ENCODE peak calls at places on chromosomes 12 and 14, in six cellular contexts. U is LNCaP clone FGC; Z is GM03348; T is activated CD8-positive, alpha-beta T cell treated with anti-CD3 and anti-CD28 coated beads, Interleukin-2, amount 10 ng/mL, durations not matched to agents 7 days and 5 days; A is kidney; N is cardiac septum. Q is an unnamed sample.

GRCh38 chr14:48331421-48331820 is 656.0 kb upstream of the MDGA2 start:
- DNase-seq in T (no peak), Z (no peak), A (no peak), N (no peak), U (no peak), Q (no peak)

GRCh38 chr12:1935242-1935641 is 16.8 kb upstream of the CACNA2D4 start:
- DNase-seq in Z (no peak), U (no peak), T (no peak), A (no peak), N (no peak), Q (no peak)

GRCh38 chr14:45798659-45799058 is 545.7 kb upstream of the MIS18BP1 start:
- DNase-seq in A (no peak), U (no peak), Z (no peak), T (no peak), N (no peak), Q (no peak)

GRCh38 chr12:47828967-47829482 is 9.3 kb upstream of the HDAC7 start:
- DNase-seq in N (peak; percentile 90), A (peak; percentile 96), Z (peak; percentile 86), T (no peak), U (no peak), Q (no peak)

GRCh38 chr14:35438910-35439713 is 34.6 kb upstream of the NFKBIA start:
- DNase-seq in T (no peak), N (no peak), A (no peak), Z (peak; percentile 46), U (no peak), Q (no peak)

GRCh38 chr12:52477651-52478050 is 4.0 kb upstream of the KRT6C start:
- DNase-seq in N (no peak), Z (no peak), A (no peak), T (no peak), U (no peak), Q (no peak)

GRCh38 chr12:58888131-58888783 is 32.0 kb downstream of the LRIG3 start:
- DNase-seq in U (peak; percentile 87), Z (peak; percentile 36), T (no peak), N (no peak), A (peak; percentile 75), Q (no peak)

GRCh38 chr14:32720927-32721326 is 217.8 kb upstream of the NPAS3 start:
- DNase-seq in A (no peak), T (no peak), Z (no peak), N (no peak), U (no peak), Q (no peak)

GRCh38 chr12:123076604-123077297 is 74.1 kb downstream of the PITPNM2 start:
- DNase-seq in N (no peak), U (no peak), Z (no peak), A (no peak), T (peak; percentile 73), Q (no peak)

GRCh38 chr14:55743551-55743950 is 163.5 kb downstream of the KTN1 start:
- DNase-seq in U (no peak), A (no peak), T (no peak), Z (no peak), N (no peak), Q (no peak)

GRCh38 chr12:131604859-131605258 is 106.0 kb upstream of the SFSWAP start:
- DNase-seq in Z (no peak), A (no peak), N (no peak), T (no peak), U (no peak), Q (no peak)

GRCh38 chr14:20671597-20672283 is 12.6 kb upstream of the RNASE4 start:
- DNase-seq in U (peak; percentile 77), Z (no peak), N (no peak), A (no peak), T (no peak), Q (no peak)

GRCh38 chr14:100864960-100865681 is 38.4 kb downstream of the RTL1 start:
- DNase-seq in A (no peak), Z (peak; percentile 58), N (peak; percentile 36), U (no peak), T (no peak), Q (no peak)

GRCh38 chr12:24749171-24749570 is 199.7 kb downstream of the BCAT1 start:
- DNase-seq in Z (no peak), U (no peak), T (no peak), N (no peak), A (no peak), Q (no peak)

GRCh38 chr14:66099451-66099850 is 386.7 kb upstream of the CCDC196 start:
- DNase-seq in N (no peak), U (no peak), T (no peak), Z (no peak), A (no peak), Q (no peak)

GRCh38 chr14:101071493-101071891 is 168.0 kb upstream of the RTL1 start:
- DNase-seq in T (no peak), A (no peak), N (peak; percentile 70), U (no peak), Z (no peak), Q (peak; percentile 2)

GRCh38 chr12:26523708-26524150 is 309.3 kb downstream of the ITPR2 start:
- DNase-seq in T (no peak), U (peak; percentile 94), N (peak; percentile 91), A (peak; percentile 95), Z (peak; percentile 78), Q (no peak)

GRCh38 chr12:31647106-31647505 is 12.4 kb upstream of the ETFBKMT start:
- DNase-seq in T (no peak), N (no peak), U (peak; percentile 83), Z (no peak), A (no peak), Q (no peak)

GRCh38 chr12:57866308-57867019 is 19.9 kb upstream of the CTDSP2 start:
- DNase-seq in T (no peak), N (no peak), A (no peak), U (no peak), Z (no peak), Q (no peak)

GRCh38 chr14:97380539-97380941 is 583.4 kb downstream of the VRK1 start:
- DNase-seq in N (no peak), A (no peak), T (peak; percentile 35), Z (no peak), U (no peak), Q (no peak)

GRCh38 chr12:13027508-13027907 is 16.7 kb upstream of the FAM234B start:
- DNase-seq in A (no peak), N (no peak), Z (no peak), T (no peak), U (no peak), Q (no peak)

GRCh38 chr12:4797096-4797495 is 76.9 kb downstream of the GALNT8 start:
- DNase-seq in N (no peak), U (no peak), T (no peak), Z (no peak), A (no peak), Q (no peak)